ENCODE peak calls at places on chromosomes 11 and 22, in six cellular contexts. L is prostate gland; A is neuronal stem cell; M is NCI-H748 treated with DMSO at 0.1 percent for 48 hours; Y is left ventricle myocardium inferior; F is stimulated activated CD8-positive, alpha-beta memory T cell treated with anti-CD3 and anti-CD28 coated beads, Interleukin-4, amount 100 ng/mL, for 1 hour. V is an unnamed sample.

GRCh38 chr11:71562120-71562519 is 3.2 kb upstream of the KRTAP5-10 start:
- DNase-seq in F (no peak), A (no peak), L (no peak), Y (no peak), M (no peak), V (no peak)

GRCh38 chr22:44182591-44183588 is 2.2 kb downstream of the PARVG start:
- DNase-seq in Y (peak; percentile 48), L (no peak), M (no peak), A (no peak), F (no peak), V (peak; percentile 16)

GRCh38 chr22:20490941-20491307 is 4.7 kb downstream of the KLHL22 start:
- DNase-seq in M (no peak), L (no peak), A (no peak), Y (no peak), F (no peak), V (no peak)

GRCh38 chr11:77598195-77598594 is 8.4 kb downstream of the AQP11 start:
- DNase-seq in M (no peak), F (no peak), Y (no peak), L (peak; percentile 41), A (no peak), V (no peak)

GRCh38 chr22:30238661-30239420 is 7.7 kb downstream of the LIF start:
- DNase-seq in M (no peak), A (no peak), L (no peak), Y (peak; percentile 60), F (no peak), V (no peak)

GRCh38 chr11:134498326-134499139 is 86.5 kb upstream of the B3GAT1 start:
- DNase-seq in A (no peak), M (no peak), Y (no peak), L (peak; percentile 37), F (no peak), V (peak; percentile 70)

GRCh38 chr11:120539681-120540369 is 28.3 kb downstream of the GRIK4 start:
- DNase-seq in L (no peak), M (no peak), F (no peak), A (no peak), Y (no peak), V (no peak)

GRCh38 chr22:39296535-39296934 is 22.9 kb downstream of the RPL3 start:
- DNase-seq in M (no peak), L (no peak), A (no peak), F (no peak), Y (no peak), V (no peak)

GRCh38 chr22:19377565-19378361 is 53.8 kb downstream of the HIRA start:
- DNase-seq in F (no peak), Y (no peak), L (no peak), A (no peak), M (no peak), V (no peak)

GRCh38 chr11:47641585-47642098 is 717 bp downstream of the MTCH2 start:
- DNase-seq in F (no peak), Y (no peak), L (no peak), M (no peak), A (no peak), V (peak; percentile 61)

GRCh38 chr11:61056566-61056965 is 45.7 kb upstream of the CD5 start:
- DNase-seq in Y (no peak), A (no peak), M (no peak), L (no peak), F (no peak), V (no peak)

GRCh38 chr11:46112961-46113617 is 8.2 kb downstream of the PHF21A start:
- DNase-seq in A (peak; percentile 35), Y (no peak), F (no peak), M (no peak), L (peak; percentile 49), V (peak; percentile 68)

GRCh38 chr11:72701466-72701865 is 27.2 kb upstream of the PDE2A start:
- DNase-seq in Y (no peak), A (no peak), M (no peak), L (no peak), F (no peak), V (no peak)

GRCh38 chr11:34234086-34234740 is 123.6 kb downstream of the ABTB2 start:
- DNase-seq in M (no peak), L (peak; percentile 16), F (no peak), A (no peak), Y (no peak), V (no peak)

GRCh38 chr22:41361716-41362310 is 19.9 kb upstream of the TEF start:
- DNase-seq in Y (no peak), F (no peak), L (no peak), M (no peak), A (no peak), V (no peak)

GRCh38 chr11:44349328-44349727 is 39.4 kb upstream of the ALX4 start:
- DNase-seq in L (no peak), Y (no peak), M (no peak), A (no peak), F (no peak), V (no peak)

GRCh38 chr11:97451441-97451840 is 1061.6 kb downstream of the JRKL start:
- DNase-seq in F (no peak), L (no peak), A (no peak), M (no peak), Y (no peak), V (no peak)

GRCh38 chr11:11871991-11872401 is 30.2 kb downstream of the USP47 start:
- DNase-seq in M (no peak), Y (no peak), F (no peak), A (no peak), L (no peak), V (no peak)

GRCh38 chr11:35237860-35238715 is 99.1 kb downstream of the CD44 start:
- DNase-seq in F (no peak), Y (no peak), M (peak; percentile 57), A (peak; percentile 69), L (no peak), V (peak; percentile 36)